ENCODE peak calls at places on chromosomes 12 and 14, in six cellular contexts. One of them, this sample, is unnamed. For H3K27me3, the result is how much of the 10 kb centered on the place peaks cover.

GRCh38 chr14:23128969-23129758 is 10.1 kb upstream of the CEBPE start:
- DNase-seq in right atrium auricular region: no peak
- DNase-seq in ovary: peak
- DNase-seq in CD4-positive, alpha-beta T cell: no peak
- DNase-seq in gastrocnemius medialis: no peak
- DNase-seq in aorta: no peak
- DNase-seq in this sample: no peak

GRCh38 chr12:104012331-104012730 is 37.7 kb downstream of the GLT8D2 start:
- DNase-seq in right atrium auricular region: no peak
- DNase-seq in ovary: no peak
- DNase-seq in CD4-positive, alpha-beta T cell: no peak
- DNase-seq in gastrocnemius medialis: no peak
- DNase-seq in aorta: no peak
- DNase-seq in this sample: no peak

GRCh38 chr12:122862872-122863701 is 27.8 kb downstream of the HIP1R start:
- DNase-seq in right atrium auricular region: no peak
- DNase-seq in ovary: peak
- DNase-seq in CD4-positive, alpha-beta T cell: no peak
- DNase-seq in gastrocnemius medialis: no peak
- DNase-seq in aorta: peak
- DNase-seq in this sample: no peak

GRCh38 chr12:77153706-77154105 is 88.3 kb upstream of the E2F7 start:
- DNase-seq in right atrium auricular region: no peak
- DNase-seq in ovary: no peak
- DNase-seq in CD4-positive, alpha-beta T cell: no peak
- DNase-seq in gastrocnemius medialis: no peak
- DNase-seq in aorta: no peak
- DNase-seq in this sample: no peak

GRCh38 chr12:109130755-109131521 is 14.6 kb downstream of the ACACB start:
- DNase-seq in right atrium auricular region: peak
- DNase-seq in ovary: no peak
- DNase-seq in CD4-positive, alpha-beta T cell: no peak
- DNase-seq in gastrocnemius medialis: peak
- DNase-seq in aorta: peak
- DNase-seq in this sample: no peak

GRCh38 chr14:102819176-102819628 is 42.0 kb downstream of the TRAF3 start:
- DNase-seq in right atrium auricular region: no peak
- DNase-seq in ovary: no peak
- DNase-seq in CD4-positive, alpha-beta T cell: peak
- DNase-seq in gastrocnemius medialis: no peak
- DNase-seq in aorta: no peak
- DNase-seq in this sample: no peak

GRCh38 chr14:56244138-56244789 is 126.1 kb downstream of the PELI2 start:
- DNase-seq in right atrium auricular region: no peak
- DNase-seq in ovary: no peak
- DNase-seq in CD4-positive, alpha-beta T cell: no peak
- DNase-seq in gastrocnemius medialis: no peak
- DNase-seq in aorta: no peak
- DNase-seq in this sample: no peak

GRCh38 chr12:720231-720941 is 32.0 kb upstream of the WNK1 start:
- DNase-seq in right atrium auricular region: no peak
- DNase-seq in ovary: no peak
- DNase-seq in CD4-positive, alpha-beta T cell: no peak
- DNase-seq in gastrocnemius medialis: no peak
- DNase-seq in aorta: no peak
- DNase-seq in this sample: no peak

GRCh38 chr12:3896851-3897351 is 23.7 kb upstream of the PARP11 start:
- DNase-seq in right atrium auricular region: no peak
- DNase-seq in ovary: no peak
- DNase-seq in CD4-positive, alpha-beta T cell: no peak
- DNase-seq in gastrocnemius medialis: no peak
- DNase-seq in aorta: peak
- DNase-seq in this sample: peak

GRCh38 chr12:103880299-103881142 is 39.5 kb upstream of the NT5DC3 start:
- DNase-seq in right atrium auricular region: no peak
- DNase-seq in ovary: no peak
- DNase-seq in CD4-positive, alpha-beta T cell: no peak
- DNase-seq in gastrocnemius medialis: no peak
- DNase-seq in aorta: no peak
- DNase-seq in this sample: no peak

GRCh38 chr14:24726480-24726879 is 92.5 kb upstream of the GZMB start:
- DNase-seq in right atrium auricular region: no peak
- DNase-seq in ovary: no peak
- DNase-seq in CD4-positive, alpha-beta T cell: no peak
- DNase-seq in gastrocnemius medialis: no peak
- DNase-seq in aorta: no peak
- DNase-seq in this sample: no peak

GRCh38 chr12:100555722-100556121 is 17.8 kb upstream of the GAS2L3 start:
- DNase-seq in right atrium auricular region: no peak
- DNase-seq in ovary: no peak
- DNase-seq in CD4-positive, alpha-beta T cell: no peak
- DNase-seq in gastrocnemius medialis: no peak
- DNase-seq in aorta: no peak
- DNase-seq in this sample: no peak

GRCh38 chr14:31529053-31529452 is 32.2 kb upstream of the NUBPL start:
- DNase-seq in right atrium auricular region: no peak
- DNase-seq in ovary: no peak
- DNase-seq in CD4-positive, alpha-beta T cell: no peak
- DNase-seq in gastrocnemius medialis: no peak
- DNase-seq in aorta: no peak
- DNase-seq in this sample: no peak

GRCh38 chr12:50057000-50057841 is at the start of gene ASIC1:
- DNase-seq in right atrium auricular region: no peak
- DNase-seq in ovary: peak
- DNase-seq in CD4-positive, alpha-beta T cell: peak
- DNase-seq in gastrocnemius medialis: no peak
- DNase-seq in aorta: peak
- DNase-seq in this sample: peak

GRCh38 chr12:66190519-66191406 is 1.7 kb downstream of the IRAK3 start:
- DNase-seq in right atrium auricular region: no peak
- DNase-seq in ovary: no peak
- DNase-seq in CD4-positive, alpha-beta T cell: no peak
- DNase-seq in gastrocnemius medialis: no peak
- DNase-seq in aorta: no peak
- DNase-seq in this sample: no peak

GRCh38 chr12:47014474-47014873 is 64.9 kb upstream of the PCED1B start:
- DNase-seq in right atrium auricular region: no peak
- DNase-seq in ovary: no peak
- DNase-seq in CD4-positive, alpha-beta T cell: no peak
- DNase-seq in gastrocnemius medialis: no peak
- DNase-seq in aorta: no peak
- DNase-seq in this sample: no peak

GRCh38 chr14:90397401-90398314 is 829 bp downstream of the CALM1 start:
- DNase-seq in right atrium auricular region: no peak
- DNase-seq in ovary: peak
- DNase-seq in CD4-positive, alpha-beta T cell: peak
- DNase-seq in gastrocnemius medialis: peak
- DNase-seq in aorta: peak
- DNase-seq in this sample: peak

GRCh38 chr12:22268973-22269372 is 65.5 kb downstream of the ST8SIA1 start:
- DNase-seq in right atrium auricular region: no peak
- DNase-seq in ovary: no peak
- DNase-seq in CD4-positive, alpha-beta T cell: no peak
- DNase-seq in gastrocnemius medialis: no peak
- DNase-seq in aorta: no peak
- DNase-seq in this sample: no peak

GRCh38 chr14:69088523-69089445 is 64.1 kb downstream of the DCAF5 start:
- DNase-seq in right atrium auricular region: no peak
- DNase-seq in ovary: no peak
- DNase-seq in CD4-positive, alpha-beta T cell: no peak
- DNase-seq in gastrocnemius medialis: peak
- DNase-seq in aorta: no peak
- DNase-seq in this sample: no peak

GRCh38 chr12:110256780-110257431 is 24.1 kb upstream of the ATP2A2 start:
- DNase-seq in right atrium auricular region: peak
- DNase-seq in ovary: no peak
- DNase-seq in CD4-positive, alpha-beta T cell: no peak
- DNase-seq in gastrocnemius medialis: no peak
- DNase-seq in aorta: peak
- DNase-seq in this sample: no peak

GRCh38 chr12:70812124-70812523 is 108.4 kb downstream of the PTPRR start:
- DNase-seq in right atrium auricular region: no peak
- DNase-seq in ovary: no peak
- DNase-seq in CD4-positive, alpha-beta T cell: no peak
- DNase-seq in gastrocnemius medialis: no peak
- DNase-seq in aorta: no peak
- DNase-seq in this sample: no peak

GRCh38 chr14:102180248-102180998 is 40.7 kb downstream of the WDR20 start:
- DNase-seq in right atrium auricular region: no peak
- DNase-seq in ovary: no peak
- DNase-seq in CD4-positive, alpha-beta T cell: no peak
- DNase-seq in gastrocnemius medialis: no peak
- DNase-seq in aorta: no peak
- DNase-seq in this sample: no peak

GRCh38 chr14:51786227-51786626 is 74.2 kb upstream of the GNG2 start:
- DNase-seq in right atrium auricular region: no peak
- DNase-seq in ovary: no peak
- DNase-seq in CD4-positive, alpha-beta T cell: no peak
- DNase-seq in gastrocnemius medialis: no peak
- DNase-seq in aorta: no peak
- DNase-seq in this sample: no peak

GRCh38 chr12:42156232-42156631 is 11.6 kb upstream of the GXYLT1 start:
- DNase-seq in right atrium auricular region: no peak
- DNase-seq in ovary: no peak
- DNase-seq in CD4-positive, alpha-beta T cell: no peak
- DNase-seq in gastrocnemius medialis: no peak
- DNase-seq in aorta: no peak
- DNase-seq in this sample: no peak

GRCh38 chr14:96053600-96054381 is 14.6 kb downstream of the C14orf132 start:
- DNase-seq in right atrium auricular region: peak
- DNase-seq in ovary: no peak
- DNase-seq in CD4-positive, alpha-beta T cell: no peak
- DNase-seq in gastrocnemius medialis: no peak
- DNase-seq in aorta: peak
- DNase-seq in this sample: no peak

GRCh38 chr12:50025187-50026059 is at the start of gene RACGAP1:
- DNase-seq in right atrium auricular region: peak
- DNase-seq in ovary: peak
- DNase-seq in CD4-positive, alpha-beta T cell: peak
- DNase-seq in gastrocnemius medialis: peak
- DNase-seq in aorta: peak
- DNase-seq in this sample: peak

GRCh38 chr12:119692410-119692809 is 24.5 kb downstream of the PRKAB1 start:
- DNase-seq in right atrium auricular region: no peak
- DNase-seq in ovary: no peak
- DNase-seq in CD4-positive, alpha-beta T cell: no peak
- DNase-seq in gastrocnemius medialis: no peak
- DNase-seq in aorta: no peak
- DNase-seq in this sample: no peak

GRCh38 chr14:93963692-93964091 is 12.7 kb downstream of the ASB2 start:
- DNase-seq in right atrium auricular region: no peak
- DNase-seq in ovary: no peak
- DNase-seq in CD4-positive, alpha-beta T cell: no peak
- DNase-seq in gastrocnemius medialis: no peak
- DNase-seq in aorta: no peak
- DNase-seq in this sample: no peak
- H3K27me3 ChIP-seq in right atrium auricular region: under half
- H3K27me3 ChIP-seq in ovary: under half
- H3K27me3 ChIP-seq in CD4-positive, alpha-beta T cell: under half
- H3K27me3 ChIP-seq in gastrocnemius medialis: under half
- H3K27me3 ChIP-seq in aorta: under half
- H3K27me3 ChIP-seq in this sample: under half

DNA sequence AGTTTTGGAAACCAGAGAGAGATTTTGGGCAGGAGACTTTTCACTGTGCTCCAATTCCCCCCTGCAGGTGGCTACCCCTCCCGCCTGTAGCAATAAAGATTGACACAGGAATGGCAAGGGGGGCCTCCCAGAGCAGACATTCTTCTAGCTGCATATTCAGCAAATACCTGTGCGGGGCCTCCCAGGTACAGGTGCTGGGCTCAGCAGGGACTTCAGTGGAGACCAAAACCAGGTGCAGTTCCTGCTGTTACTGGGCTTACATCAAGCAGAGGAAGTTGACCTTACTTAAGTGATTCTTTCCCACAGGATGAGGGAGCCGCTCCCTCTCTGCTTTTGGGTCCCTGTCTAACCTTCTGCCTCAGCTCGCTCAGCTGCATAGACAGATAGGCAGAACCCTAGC is 365.0 kb downstream of the CACNA1C start:
- DNase-seq in right atrium auricular region: no peak
- DNase-seq in ovary: no peak
- DNase-seq in CD4-positive, alpha-beta T cell: no peak
- DNase-seq in gastrocnemius medialis: no peak
- DNase-seq in aorta: no peak
- DNase-seq in this sample: no peak
- H3K27me3 ChIP-seq in right atrium auricular region: under half
- H3K27me3 ChIP-seq in ovary: under half
- H3K27me3 ChIP-seq in CD4-positive, alpha-beta T cell: under half
- H3K27me3 ChIP-seq in gastrocnemius medialis: under half
- H3K27me3 ChIP-seq in aorta: under half
- H3K27me3 ChIP-seq in this sample: under half

GRCh38 chr12:90621927-90622326 is 333.0 kb downstream of the CCER1 start:
- DNase-seq in right atrium auricular region: no peak
- DNase-seq in ovary: no peak
- DNase-seq in CD4-positive, alpha-beta T cell: no peak
- DNase-seq in gastrocnemius medialis: no peak
- DNase-seq in aorta: no peak
- DNase-seq in this sample: no peak
- H3K27me3 ChIP-seq in right atrium auricular region: under half
- H3K27me3 ChIP-seq in ovary: under half
- H3K27me3 ChIP-seq in CD4-positive, alpha-beta T cell: under half
- H3K27me3 ChIP-seq in gastrocnemius medialis: under half
- H3K27me3 ChIP-seq in aorta: under half
- H3K27me3 ChIP-seq in this sample: under half

GRCh38 chr14:97578982-97579381 is 781.8 kb downstream of the VRK1 start:
- DNase-seq in right atrium auricular region: no peak
- DNase-seq in ovary: no peak
- DNase-seq in CD4-positive, alpha-beta T cell: no peak
- DNase-seq in gastrocnemius medialis: no peak
- DNase-seq in aorta: no peak
- DNase-seq in this sample: no peak

GRCh38 chr14:97584528-97584927 is 787.3 kb downstream of the VRK1 start:
- DNase-seq in right atrium auricular region: no peak
- DNase-seq in ovary: no peak
- DNase-seq in CD4-positive, alpha-beta T cell: no peak
- DNase-seq in gastrocnemius medialis: no peak
- DNase-seq in aorta: no peak
- DNase-seq in this sample: no peak

GRCh38 chr14:97575677-97576076 is 778.5 kb downstream of the VRK1 start:
- DNase-seq in right atrium auricular region: no peak
- DNase-seq in ovary: no peak
- DNase-seq in CD4-positive, alpha-beta T cell: no peak
- DNase-seq in gastrocnemius medialis: no peak
- DNase-seq in aorta: no peak
- DNase-seq in this sample: no peak

DNA sequence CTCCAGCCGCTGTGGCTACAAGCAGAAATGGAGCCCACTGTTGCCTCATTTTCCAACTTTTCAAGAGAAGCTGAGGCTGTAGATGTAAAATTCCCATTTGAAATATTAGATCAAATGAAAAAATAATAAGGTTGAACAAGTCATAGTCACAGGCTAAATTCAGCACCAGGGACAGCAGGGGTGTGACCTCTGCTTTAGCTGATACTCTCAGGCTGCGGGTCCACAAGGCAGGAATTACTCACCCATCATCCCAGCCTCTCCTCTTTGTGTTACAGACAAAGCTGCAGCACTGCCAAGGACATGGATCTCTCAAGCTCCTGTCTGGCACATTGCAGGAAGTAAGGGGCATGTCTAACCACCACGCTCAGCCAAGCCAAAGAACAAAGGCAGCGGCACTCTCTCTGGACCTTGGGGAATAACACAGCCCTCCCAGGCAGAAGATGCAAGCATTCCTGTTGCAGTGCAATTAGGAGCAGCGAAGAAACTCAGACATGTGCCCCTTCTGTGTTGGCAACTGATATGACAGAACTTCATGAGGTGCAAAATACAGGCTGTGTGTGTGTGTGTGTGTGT is 783.8 kb downstream of the VRK1 start:
- DNase-seq in right atrium auricular region: no peak
- DNase-seq in ovary: no peak
- DNase-seq in CD4-positive, alpha-beta T cell: no peak
- DNase-seq in gastrocnemius medialis: no peak
- DNase-seq in aorta: no peak
- DNase-seq in this sample: no peak
- H3K27me3 ChIP-seq in right atrium auricular region: under half
- H3K27me3 ChIP-seq in ovary: under half
- H3K27me3 ChIP-seq in CD4-positive, alpha-beta T cell: under half
- H3K27me3 ChIP-seq in gastrocnemius medialis: under half
- H3K27me3 ChIP-seq in aorta: under half
- H3K27me3 ChIP-seq in this sample: under half

This sample was measured in HAP-1.